ENCODE peak calls at places on chromosomes 2 and 18, in nine cellular contexts. N, P, Z, Q, D, A, W, Y and C are unnamed samples.

GRCh38 chr18:26460449-26461091 is 87.8 kb downstream of the KCTD1 start:
- DNase-seq in N (no peak), P (peak; percentile 55), Z (no peak), Q (peak; percentile 78), D (peak; percentile 49), A (peak; percentile 84), W (no peak), Y (no peak), C (no peak)

GRCh38 chr2:113848758-113849460 is 41.0 kb upstream of the ACTR3 start:
- DNase-seq in N (no peak), P (no peak), Z (no peak), Q (no peak), D (peak; percentile 20), A (no peak), W (no peak), Y (no peak), C (no peak)

GRCh38 chr2:10278029-10278762 is 24.5 kb upstream of the HPCAL1 start:
- DNase-seq in N (peak; percentile 49), P (peak; percentile 72), Z (peak; percentile 83), Q (peak; percentile 55), D (peak; percentile 66), A (peak; percentile 83), W (no peak), Y (peak; percentile 76), C (no peak)

GRCh38 chr2:47501374-47502200 is 98.6 kb downstream of the MSH2 start:
- DNase-seq in N (no peak), P (no peak), Z (no peak), Q (peak; percentile 41), D (no peak), A (peak; percentile 51), W (no peak), Y (no peak), C (no peak)

GRCh38 chr18:9804517-9805104 is 81.2 kb upstream of the TXNDC2 start:
- DNase-seq in N (no peak), P (no peak), Z (no peak), Q (peak; percentile 49), D (no peak), A (no peak), W (no peak), Y (no peak), C (no peak)

GRCh38 chr18:6752200-6752873 is 22.8 kb downstream of the ARHGAP28 start:
- DNase-seq in N (no peak), P (no peak), Z (no peak), Q (peak; percentile 41), D (no peak), A (peak; percentile 92), W (peak; percentile 70), Y (no peak), C (no peak)

GRCh38 chr2:37376421-37377186 is 32.2 kb downstream of the QPCT start:
- DNase-seq in N (peak; percentile 28), P (no peak), Z (peak; percentile 88), Q (peak; percentile 84), D (peak; percentile 46), A (no peak), W (no peak), Y (peak; percentile 82), C (no peak)

GRCh38 chr2:226693521-226693920 is 106.1 kb downstream of the IRS1 start:
- DNase-seq in N (no peak), P (no peak), Z (no peak), Q (peak; percentile 85), D (no peak), A (no peak), W (no peak), Y (no peak), C (no peak)

GRCh38 chr18:74856967-74857366 is 259.3 kb downstream of the ZNF407 start:
- DNase-seq in N (no peak), P (no peak), Z (no peak), Q (no peak), D (no peak), A (no peak), W (no peak), Y (no peak), C (no peak)

GRCh38 chr2:201882353-201883095 is 76.2 kb downstream of the CDK15 start:
- DNase-seq in N (no peak), P (peak; percentile 29), Z (no peak), Q (peak; percentile 33), D (no peak), A (peak; percentile 56), W (peak; percentile 29), Y (no peak), C (no peak)

GRCh38 chr2:233369897-233370758 is 15.8 kb downstream of the DGKD start:
- DNase-seq in N (no peak), P (no peak), Z (no peak), Q (no peak), D (no peak), A (no peak), W (no peak), Y (no peak), C (no peak)

GRCh38 chr18:31498450-31499156 is 626 bp downstream of the DSG2 start:
- DNase-seq in N (peak; percentile 80), P (no peak), Z (no peak), Q (peak; percentile 8), D (no peak), A (no peak), W (no peak), Y (no peak), C (no peak)

GRCh38 chr2:157052685-157053224 is 204.8 kb upstream of the GALNT5 start:
- DNase-seq in N (peak; percentile 3), P (no peak), Z (no peak), Q (peak; percentile 85), D (no peak), A (peak; percentile 85), W (no peak), Y (peak; percentile 20), C (no peak)

GRCh38 chr2:192459422-192459821 is 264.7 kb upstream of the TMEFF2 start:
- DNase-seq in N (no peak), P (no peak), Z (no peak), Q (no peak), D (no peak), A (no peak), W (no peak), Y (no peak), C (no peak)

GRCh38 chr18:25704096-25704870 is 352.3 kb upstream of the ZNF521 start:
- DNase-seq in N (no peak), P (no peak), Z (no peak), Q (no peak), D (no peak), A (no peak), W (no peak), Y (no peak), C (no peak)

GRCh38 chr2:101152195-101153076 is 1.3 kb upstream of the TBC1D8 start:
- DNase-seq in N (peak; percentile 69), P (peak; percentile 65), Z (peak; percentile 72), Q (peak; percentile 76), D (peak; percentile 76), A (no peak), W (peak; percentile 58), Y (peak; percentile 62), C (no peak)

GRCh38 chr2:106193491-106193976 is 567 bp downstream of the UXS1 start:
- DNase-seq in N (peak; percentile 57), P (peak; percentile 24), Z (peak; percentile 24), Q (no peak), D (peak; percentile 52), A (no peak), W (peak; percentile 40), Y (no peak), C (no peak)

GRCh38 chr2:25418944-25419677 is 77.4 kb upstream of the DNMT3A start:
- DNase-seq in N (no peak), P (no peak), Z (no peak), Q (peak; percentile 15), D (no peak), A (peak; percentile 1), W (no peak), Y (no peak), C (no peak)

GRCh38 chr18:71036783-71037182 is 747.9 kb downstream of the SOCS6 start:
- DNase-seq in N (no peak), P (no peak), Z (no peak), Q (peak; percentile 71), D (no peak), A (peak; percentile 10), W (no peak), Y (no peak), C (no peak)

GRCh38 chr2:82234283-82234682 is 1929.7 kb upstream of the LRRTM1 start:
- DNase-seq in N (no peak), P (no peak), Z (no peak), Q (no peak), D (no peak), A (no peak), W (no peak), Y (no peak), C (no peak)
- TF ChIP-seq CTCF in N (no peak), P (no peak), Z (no peak), Q (no peak), D (no peak), A (no peak), W (no peak), Y (no peak), C (no peak)

DNA sequence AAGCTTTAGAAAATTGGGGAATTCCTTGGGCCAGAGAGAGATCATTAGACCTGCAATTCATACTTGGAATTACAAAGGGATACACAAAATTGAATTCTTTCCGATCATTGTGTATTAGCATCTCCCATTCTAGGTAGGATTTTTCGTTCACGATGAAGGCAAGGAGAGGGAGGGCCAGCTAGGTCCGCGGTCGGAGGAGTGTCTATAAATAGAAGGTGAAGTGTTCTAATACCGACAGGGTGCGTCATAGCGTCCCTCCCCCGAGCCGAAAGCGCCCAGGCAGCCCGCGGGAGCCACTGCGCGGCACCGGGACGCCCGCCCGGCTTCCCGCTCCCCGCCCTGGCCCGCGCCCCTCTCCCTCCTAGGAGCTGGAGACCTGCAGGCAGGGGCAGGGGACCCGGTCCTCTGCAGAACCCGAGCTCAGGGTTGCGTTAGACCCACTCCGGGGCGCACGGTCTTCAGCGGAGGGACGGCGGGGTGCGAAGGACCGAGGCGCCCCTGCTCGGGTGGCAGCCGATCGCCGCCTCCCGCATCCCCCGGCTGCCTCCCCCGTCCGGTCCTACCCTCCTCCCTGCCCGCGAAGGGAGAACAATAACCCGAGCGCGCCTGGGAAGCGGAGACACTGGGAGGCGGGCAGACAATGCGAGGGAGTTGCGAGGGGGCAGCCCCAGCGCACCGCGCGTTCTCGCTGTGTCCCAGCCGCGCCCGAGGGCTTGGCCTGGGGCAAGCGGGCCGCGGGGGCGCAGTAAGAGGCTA is 114.1 kb upstream of the SERTAD2 start:
- DNase-seq in N (peak; percentile 88), P (peak; percentile 94), Z (peak; percentile 95), Q (peak; percentile 92), D (peak; percentile 92), A (peak; percentile 91), W (peak; percentile 76), Y (peak; percentile 92), C (peak; percentile 62)
- TF ChIP-seq CTCF in N (no peak), P (no peak), Z (no peak), Q (no peak), D (peak; percentile 14), A (no peak), W (no peak), Y (no peak), C (no peak)

DNA sequence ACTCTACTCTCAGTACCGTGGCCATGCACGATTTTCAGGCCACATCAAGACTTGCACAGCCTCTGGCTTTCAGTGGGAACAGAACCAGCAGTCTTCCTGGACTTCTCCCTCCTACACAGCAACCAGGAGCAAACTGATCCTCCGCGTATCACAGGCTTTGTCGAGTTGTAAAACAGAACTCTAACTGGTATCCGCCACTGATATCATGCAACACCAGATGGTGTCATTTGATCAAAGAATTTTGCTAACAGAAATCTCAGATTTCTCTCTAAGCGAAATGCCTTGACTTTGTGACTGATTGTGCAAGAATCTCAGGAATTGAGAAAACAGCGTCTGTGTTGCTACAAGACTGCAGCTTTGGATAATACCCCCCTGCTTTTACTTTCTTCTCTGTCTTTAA is 85.7 kb downstream of the COPS8 start:
- DNase-seq in N (no peak), P (no peak), Z (peak; percentile 77), Q (peak; percentile 97), D (no peak), A (peak; percentile 87), W (no peak), Y (peak; percentile 52), C (no peak)
- TF ChIP-seq CTCF in N (no peak), P (no peak), Z (peak; percentile 59), Q (peak; percentile 28), D (no peak), A (peak; percentile 49), W (no peak), Y (no peak), C (no peak)

GRCh38 chr2:231786177-231786916 is at the start of gene COPS7B:
- DNase-seq in N (peak; percentile 78), P (peak; percentile 75), Z (peak; percentile 60), Q (peak; percentile 86), D (peak; percentile 90), A (peak; percentile 60), W (peak; percentile 91), Y (peak; percentile 67), C (peak; percentile 33)
- TF ChIP-seq CTCF in N (no peak), P (peak; percentile 23), Z (no peak), Q (peak; percentile 47), D (peak; percentile 59), A (peak; percentile 68), W (peak; percentile 25), Y (no peak), C (no peak)